ENCODE peak calls at places on chromosomes 5 and 9, in eight cellular contexts. O, U, S, M, Z, J, A and I are unnamed samples. For H3K9me3, the result is how much of the 10 kb centered on the place peaks cover.

GRCh38 chr5:21071986-21072385 is 1084.0 kb upstream of the CDH18 start:
- DNase-seq in O (no peak), U (peak), S (peak), M (peak), Z (no peak), J (no peak), A (no peak), I (no peak)

GRCh38 chr5:150497274-150497988 is 10.5 kb upstream of the NDST1 start:
- DNase-seq in O (no peak), U (peak), S (peak), M (peak), Z (no peak), J (no peak), A (peak), I (no peak)

GRCh38 chr5:78975035-78975434 is 10.1 kb downstream of the ARSB start:
- DNase-seq in O (no peak), U (no peak), S (no peak), M (no peak), Z (no peak), J (no peak), A (no peak), I (no peak)

GRCh38 chr9:125428060-125428481 is 166.4 kb downstream of the GAPVD1 start:
- DNase-seq in O (no peak), U (no peak), S (peak), M (no peak), Z (peak), J (no peak), A (peak), I (no peak)

GRCh38 chr5:32539981-32540380 is 45.4 kb upstream of the SUB1 start:
- DNase-seq in O (no peak), U (no peak), S (no peak), M (no peak), Z (no peak), J (no peak), A (no peak), I (no peak)

GRCh38 chr9:132201139-132201538 is 39.3 kb downstream of the NTNG2 start:
- DNase-seq in O (no peak), U (no peak), S (no peak), M (no peak), Z (peak), J (no peak), A (no peak), I (no peak)

GRCh38 chr5:53337827-53338226 is 142.6 kb upstream of the FST start:
- DNase-seq in O (no peak), U (no peak), S (peak), M (no peak), Z (no peak), J (no peak), A (no peak), I (no peak)

GRCh38 chr5:168782172-168782571 is 203.0 kb upstream of the PANK3 start:
- DNase-seq in O (no peak), U (no peak), S (no peak), M (no peak), Z (no peak), J (no peak), A (no peak), I (no peak)

GRCh38 chr5:127316013-127316412 is 25.4 kb downstream of the MEGF10 start:
- DNase-seq in O (no peak), U (no peak), S (no peak), M (no peak), Z (no peak), J (no peak), A (no peak), I (no peak)
- H3K27ac ChIP-seq in O (no peak), U (no peak), S (no peak), M (no peak), Z (no peak), J (no peak), A (no peak), I (no peak)

DNA sequence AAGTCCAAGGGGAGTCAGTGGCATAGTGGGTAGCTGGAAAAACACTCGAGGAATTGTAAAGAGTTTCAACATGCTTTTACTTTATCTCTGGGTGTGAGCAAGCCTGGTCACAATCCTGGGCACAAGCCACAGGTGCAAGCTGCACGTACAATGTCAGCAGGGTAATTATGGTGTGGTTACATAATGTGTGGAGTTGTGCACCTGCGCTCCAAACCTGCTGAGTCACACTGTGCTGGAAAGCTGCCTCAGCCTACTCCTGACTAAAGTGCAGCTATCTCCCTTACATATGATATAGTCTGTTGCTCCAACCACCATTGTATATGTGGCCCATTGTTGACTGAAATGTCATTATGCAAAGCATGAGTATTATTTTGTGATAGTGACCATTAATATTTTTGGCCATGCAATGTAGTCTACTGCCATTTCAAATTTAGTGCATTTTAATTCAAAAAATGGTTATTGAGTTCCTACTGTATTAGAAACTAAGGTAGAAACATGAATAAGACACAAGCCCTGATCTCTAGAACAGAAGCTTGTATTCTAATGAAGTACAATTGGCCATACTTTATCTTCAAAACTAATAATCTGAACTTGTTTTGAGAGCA is 160.9 kb upstream of the SLC30A5 start:
- DNase-seq in O (peak), U (no peak), S (no peak), M (no peak), Z (no peak), J (peak), A (no peak), I (no peak)
- H3K9me3 ChIP-seq in O (under half), U (under half), S (under half), M (under half), Z (under half), J (under half), A (under half), I (under half)

GRCh38 chr5:58261605-58262004 is 198.3 kb downstream of the PLK2 start:
- DNase-seq in O (no peak), U (peak), S (peak), M (no peak), Z (no peak), J (no peak), A (no peak), I (peak)

GRCh38 chr5:58262226-58262625 is 197.7 kb downstream of the PLK2 start:
- DNase-seq in O (no peak), U (peak), S (no peak), M (no peak), Z (no peak), J (no peak), A (no peak), I (no peak)

GRCh38 chr5:58259685-58260152 is 200.2 kb downstream of the PLK2 start:
- DNase-seq in O (no peak), U (peak), S (peak), M (peak), Z (no peak), J (peak), A (no peak), I (no peak)

GRCh38 chr5:58258984-58259684 is 200.8 kb downstream of the PLK2 start:
- DNase-seq in O (no peak), U (no peak), S (no peak), M (no peak), Z (no peak), J (no peak), A (no peak), I (no peak)

GRCh38 chr5:58260243-58260642 is 199.6 kb downstream of the PLK2 start:
- DNase-seq in O (no peak), U (no peak), S (no peak), M (no peak), Z (no peak), J (no peak), A (no peak), I (no peak)
- H3K27ac ChIP-seq in O (no peak), U (peak), S (peak), M (peak), Z (no peak), J (no peak), A (no peak), I (no peak)

GRCh38 chr5:1429501-1429900 is 15.7 kb downstream of the SLC6A3 start:
- DNase-seq in O (no peak), U (no peak), S (peak), M (peak), Z (no peak), J (no peak), A (peak), I (no peak)

GRCh38 chr5:1431021-1431811 is 14.0 kb downstream of the SLC6A3 start:
- DNase-seq in O (no peak), U (no peak), S (no peak), M (no peak), Z (peak), J (no peak), A (peak), I (no peak)

GRCh38 chr5:1429066-1429465 is 16.2 kb downstream of the SLC6A3 start:
- DNase-seq in O (no peak), U (no peak), S (no peak), M (no peak), Z (no peak), J (no peak), A (peak), I (no peak)

GRCh38 chr5:1431896-1432295 is 13.3 kb downstream of the SLC6A3 start:
- DNase-seq in O (no peak), U (no peak), S (no peak), M (no peak), Z (no peak), J (no peak), A (no peak), I (no peak)

GRCh38 chr5:1430121-1430795 is 15.0 kb downstream of the SLC6A3 start:
- DNase-seq in O (no peak), U (no peak), S (no peak), M (no peak), Z (no peak), J (no peak), A (peak), I (no peak)
- H3K9me3 ChIP-seq in O (under half), U (under half), S (under half), M (under half), Z (under half), J (under half), A (under half), I (half or more)

DNA sequence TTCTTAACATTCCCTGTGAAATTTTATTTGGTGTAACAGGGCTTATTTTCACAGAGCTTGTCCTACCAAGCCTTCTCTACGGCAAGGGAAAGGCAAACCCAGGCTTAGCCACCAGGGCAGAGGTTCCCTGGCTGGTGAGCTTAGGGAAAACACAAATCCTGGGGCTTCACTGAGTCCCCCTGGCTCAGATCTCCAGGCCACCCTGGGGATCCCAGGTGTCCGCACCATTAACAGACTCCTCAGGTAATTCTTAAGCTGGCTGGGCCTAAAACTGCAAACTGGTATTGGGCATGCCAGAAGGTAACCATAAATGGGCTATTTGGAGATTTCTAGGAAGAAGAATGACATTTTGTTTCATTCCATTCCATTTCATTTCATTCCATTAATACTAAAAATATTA is 17.1 kb upstream of the LCP2 start:
- DNase-seq in O (no peak), U (no peak), S (no peak), M (no peak), Z (no peak), J (no peak), A (no peak), I (no peak)
- H3K27ac ChIP-seq in O (no peak), U (no peak), S (no peak), M (no peak), Z (no peak), J (no peak), A (peak), I (peak)

GRCh38 chr9:130331061-130331460 is 65.5 kb downstream of the HMCN2 start:
- DNase-seq in O (no peak), U (no peak), S (no peak), M (no peak), Z (no peak), J (no peak), A (no peak), I (no peak)
- H3K9me3 ChIP-seq in O (under half), U (under half), S (under half), M (under half), Z (under half), J (under half), A (under half), I (under half)

GRCh38 chr5:97276721-97277120 is 93.7 kb upstream of the RIOK2 start:
- DNase-seq in O (no peak), U (no peak), S (no peak), M (no peak), Z (no peak), J (no peak), A (no peak), I (no peak)
- H3K27ac ChIP-seq in O (no peak), U (no peak), S (no peak), M (no peak), Z (no peak), J (no peak), A (no peak), I (no peak)

GRCh38 chr5:174342696-174343095 is 297.2 kb downstream of the NSG2 start:
- DNase-seq in O (no peak), U (no peak), S (no peak), M (no peak), Z (no peak), J (no peak), A (no peak), I (no peak)

GRCh38 chr5:174344335-174344734 is 298.8 kb downstream of the NSG2 start:
- DNase-seq in O (no peak), U (no peak), S (no peak), M (no peak), Z (no peak), J (no peak), A (no peak), I (no peak)

GRCh38 chr5:174343826-174344225 is 298.3 kb downstream of the NSG2 start:
- DNase-seq in O (no peak), U (no peak), S (no peak), M (no peak), Z (no peak), J (no peak), A (no peak), I (no peak)

GRCh38 chr5:174348582-174348981 is 303.1 kb downstream of the NSG2 start:
- DNase-seq in O (no peak), U (peak), S (no peak), M (no peak), Z (no peak), J (no peak), A (no peak), I (no peak)

DNA sequence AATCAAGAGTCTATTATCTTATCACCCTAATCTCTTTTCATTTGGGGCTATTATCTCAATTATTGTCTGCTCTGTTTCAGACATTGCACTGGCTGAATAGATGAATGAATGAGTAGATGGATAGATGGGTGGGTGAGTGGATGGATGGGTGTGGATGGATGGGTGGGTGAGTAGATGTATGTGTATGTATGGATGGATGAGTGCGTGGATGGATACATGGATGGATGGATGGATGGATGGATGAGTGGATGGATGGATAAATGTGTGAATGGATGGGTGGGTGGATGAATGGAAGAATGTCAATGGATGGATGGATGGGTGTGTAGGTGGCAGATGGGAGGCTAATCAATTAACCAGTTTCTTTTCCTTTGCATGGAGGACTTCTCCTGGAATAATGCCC is 301.7 kb downstream of the NSG2 start:
- DNase-seq in O (no peak), U (no peak), S (no peak), M (no peak), Z (no peak), J (no peak), A (no peak), I (no peak)
- H3K9me3 ChIP-seq in O (under half), U (under half), S (under half), M (under half), Z (under half), J (under half), A (under half), I (under half)

DNA sequence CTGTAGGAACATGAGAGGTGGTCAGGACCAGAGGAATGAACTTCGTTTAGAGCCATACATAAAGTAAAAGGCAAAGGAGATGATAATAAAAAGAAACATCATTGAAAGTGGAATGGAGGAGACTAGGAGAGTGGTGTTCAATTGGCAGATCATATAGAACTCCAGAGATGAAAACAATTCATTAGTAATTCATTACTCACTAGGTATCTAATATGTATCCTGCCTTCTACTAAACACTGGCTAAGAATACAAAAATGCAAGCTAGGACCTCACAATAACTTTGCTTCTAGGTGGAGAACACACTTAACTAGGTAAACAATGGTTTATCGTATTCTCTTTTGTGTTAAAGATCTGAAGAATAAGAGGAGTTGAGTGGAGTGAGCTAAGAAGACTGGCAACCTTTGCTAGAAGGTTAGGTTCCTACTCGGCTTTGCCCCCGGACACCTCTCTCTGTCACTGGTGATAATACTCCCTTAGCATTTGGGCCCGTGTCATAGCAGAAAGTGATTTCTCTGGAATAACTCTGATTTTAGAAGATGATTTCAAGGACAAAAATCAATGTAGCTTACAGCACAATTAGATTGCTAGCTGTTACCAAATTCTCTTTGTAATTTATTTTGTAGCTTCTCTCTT is 88.6 kb upstream of the IFNE start:
- DNase-seq in O (no peak), U (no peak), S (peak), M (no peak), Z (no peak), J (no peak), A (no peak), I (no peak)
- H3K27ac ChIP-seq in O (no peak), U (no peak), S (peak), M (no peak), Z (no peak), J (no peak), A (no peak), I (no peak)